ENCODE peak calls at places on chromosomes 7 and 10, in six cellular contexts. R, Q, B, X, F and J are unnamed samples.

GRCh38 chr10:4041531-4042096 is 256.6 kb upstream of the KLF6 start:
- DNase-seq in B (no peak), R (no peak), Q (no peak), F (no peak), X (no peak), J (no peak)

GRCh38 chr10:113524120-113524519 is 28.7 kb upstream of the HABP2 start:
- DNase-seq in B (no peak), F (peak), R (no peak), X (no peak), Q (peak), J (no peak)

GRCh38 chr7:29386196-29386765 is 177.4 kb upstream of the PRR15 start:
- DNase-seq in F (no peak), B (no peak), R (no peak), Q (no peak), X (no peak), J (no peak)

GRCh38 chr10:88831709-88832108 is 19.9 kb downstream of the ANKRD22 start:
- DNase-seq in Q (no peak), B (no peak), F (peak), R (no peak), X (no peak), J (no peak)

GRCh38 chr10:14192746-14193145 is 138.0 kb downstream of the FRMD4A start:
- DNase-seq in F (no peak), R (no peak), B (no peak), X (no peak), Q (no peak), J (no peak)

GRCh38 chr7:50937727-50938126 is 155.0 kb upstream of the GRB10 start:
- DNase-seq in F (no peak), X (no peak), B (no peak), R (no peak), Q (no peak), J (no peak)

GRCh38 chr10:59575269-59575668 is 134.4 kb downstream of the SLC16A9 start:
- DNase-seq in B (no peak), F (peak), Q (no peak), X (no peak), R (no peak), J (no peak)

GRCh38 chr7:188174-188573 is 4.2 kb upstream of the FAM20C start:
- DNase-seq in R (no peak), F (no peak), Q (no peak), X (no peak), B (no peak), J (no peak)

GRCh38 chr7:155344618-155345433 is 47.1 kb downstream of the INSIG1 start:
- DNase-seq in R (peak), Q (peak), F (peak), B (peak), X (peak), J (peak)

DNA sequence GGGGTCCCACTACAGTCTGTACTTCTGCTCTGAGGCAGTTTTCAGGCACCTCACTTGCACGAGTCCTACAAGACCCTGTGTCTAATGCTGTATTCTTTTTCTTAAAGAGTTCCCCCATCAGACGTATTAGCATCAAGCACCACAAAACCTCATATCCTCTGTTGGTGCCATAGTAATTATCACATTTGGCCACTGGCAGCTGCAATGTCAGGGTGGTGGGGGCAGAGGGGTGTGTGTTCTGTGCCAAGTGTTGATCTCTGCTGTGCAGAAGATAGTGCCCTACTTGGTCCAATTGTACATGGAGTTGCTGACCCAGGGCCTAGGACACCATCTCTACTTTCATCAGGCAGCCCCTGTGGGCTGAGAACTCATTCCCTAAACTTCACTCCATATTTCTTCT is 20.0 kb upstream of the JAZF1 start:
- DNase-seq in F (no peak), B (no peak), Q (no peak), R (no peak), X (no peak), J (no peak)
- H3K23ac ChIP-seq in F (no peak), B (no peak), Q (no peak), R (no peak), X (no peak), J (no peak)

GRCh38 chr10:55550241-55550640 is 749.2 kb upstream of the PCDH15 start:
- DNase-seq in B (no peak), R (no peak), X (peak), F (no peak), Q (no peak), J (no peak)
- H2AK5ac ChIP-seq in B (no peak), R (no peak), X (no peak), F (no peak), Q (no peak), J (no peak)

GRCh38 chr10:78065616-78066410 is 32.1 kb downstream of the RPS24 start:
- DNase-seq in R (no peak), B (no peak), F (no peak), X (no peak), Q (no peak), J (no peak)

GRCh38 chr10:78063236-78063635 is 29.6 kb downstream of the RPS24 start:
- DNase-seq in R (no peak), B (no peak), Q (no peak), X (no peak), F (no peak), J (no peak)

GRCh38 chr10:78062296-78062695 is 28.6 kb downstream of the RPS24 start:
- DNase-seq in R (no peak), Q (no peak), F (no peak), X (no peak), B (no peak), J (no peak)

GRCh38 chr10:78058562-78058961 is 24.9 kb downstream of the RPS24 start:
- DNase-seq in Q (no peak), B (no peak), R (no peak), X (no peak), F (no peak), J (no peak)

DNA sequence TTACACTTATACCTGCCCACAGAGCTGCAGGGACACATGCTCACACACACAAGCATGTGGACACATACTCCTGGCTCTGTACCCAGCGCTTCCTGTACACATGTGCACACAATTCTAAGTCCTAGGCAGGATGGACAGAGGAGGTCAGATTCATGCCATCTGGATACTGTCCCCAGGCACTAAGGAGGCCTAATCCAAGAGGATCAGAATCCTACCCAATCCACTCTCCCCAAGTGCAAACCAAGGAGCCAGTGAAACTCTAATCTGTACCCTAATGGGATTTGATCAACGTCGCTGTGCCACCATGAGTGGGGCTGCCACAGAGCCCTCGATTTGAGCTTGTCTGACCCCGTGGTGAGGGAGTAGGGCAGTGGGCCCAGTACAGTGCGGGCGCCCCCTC is 26.3 kb downstream of the RPS24 start:
- DNase-seq in B (no peak), F (no peak), R (no peak), Q (no peak), X (no peak), J (no peak)
- H3K23ac ChIP-seq in B (no peak), F (no peak), R (no peak), Q (no peak), X (peak), J (peak)

GRCh38 chr10:17041626-17042520 is 87.7 kb downstream of the CUBN start:
- DNase-seq in X (no peak), Q (no peak), R (no peak), B (no peak), F (no peak), J (no peak)
- H2AK5ac ChIP-seq in X (no peak), Q (no peak), R (peak), B (no peak), F (no peak), J (no peak)

DNA sequence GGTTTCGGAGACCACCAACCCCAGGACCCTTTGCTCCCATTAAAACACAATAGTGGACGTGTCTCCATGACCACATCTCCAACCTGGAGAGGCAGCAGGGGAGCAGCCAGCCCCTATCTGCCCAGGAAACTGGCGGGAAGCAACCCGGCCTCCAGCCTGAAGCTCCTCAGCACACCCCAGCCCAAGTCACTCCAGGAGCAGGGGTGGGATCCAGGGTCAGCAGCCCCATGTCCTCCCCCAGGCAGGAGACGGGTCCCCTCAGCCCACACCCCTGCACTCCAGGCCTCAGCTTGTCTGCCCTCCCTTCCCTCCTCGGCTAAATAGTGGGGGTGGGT is 601 bp downstream of the ADAM8 start:
- DNase-seq in B (no peak), R (no peak), X (no peak), Q (no peak), F (no peak), J (no peak)
- H3K23ac ChIP-seq in B (no peak), R (no peak), X (no peak), Q (no peak), F (no peak), J (peak)

GRCh38 chr7:77797734-77798393 is 370 bp downstream of the TMEM60 start:
- DNase-seq in B (no peak), Q (no peak), F (no peak), R (peak), X (no peak), J (no peak)

GRCh38 chr7:77800158-77800557 is 1.6 kb downstream of the PHTF2 start:
- DNase-seq in B (no peak), R (peak), F (no peak), X (peak), Q (no peak), J (no peak)

GRCh38 chr7:77798394-77799077 is at the start of the genes PHTF2 and TMEM60:
- DNase-seq in B (peak), X (peak), Q (peak), F (peak), R (peak), J (peak)

GRCh38 chr7:77800730-77801129 is 2.2 kb downstream of the PHTF2 start:
- DNase-seq in X (no peak), F (no peak), Q (no peak), B (no peak), R (no peak), J (no peak)

GRCh38 chr7:77799078-77799964 is 748 bp downstream of the PHTF2 start:
- DNase-seq in R (peak), X (peak), B (peak), Q (peak), F (peak), J (peak)
- H2AK5ac ChIP-seq in R (no peak), X (no peak), B (no peak), Q (no peak), F (no peak), J (peak)

GRCh38 chr10:133010095-133010837 is 67.9 kb upstream of the CFAP46 start:
- DNase-seq in X (no peak), F (peak), B (no peak), Q (no peak), R (no peak), J (no peak)

GRCh38 chr10:133009218-133009954 is 67.0 kb upstream of the CFAP46 start:
- DNase-seq in X (no peak), B (no peak), R (no peak), F (peak), Q (no peak), J (no peak)

GRCh38 chr10:133007360-133007858 is 65.0 kb upstream of the CFAP46 start:
- DNase-seq in X (no peak), R (no peak), Q (no peak), B (no peak), F (no peak), J (no peak)

GRCh38 chr10:133008196-133008595 is 65.8 kb upstream of the CFAP46 start:
- DNase-seq in F (no peak), R (no peak), B (no peak), X (no peak), Q (no peak), J (no peak)

DNA sequence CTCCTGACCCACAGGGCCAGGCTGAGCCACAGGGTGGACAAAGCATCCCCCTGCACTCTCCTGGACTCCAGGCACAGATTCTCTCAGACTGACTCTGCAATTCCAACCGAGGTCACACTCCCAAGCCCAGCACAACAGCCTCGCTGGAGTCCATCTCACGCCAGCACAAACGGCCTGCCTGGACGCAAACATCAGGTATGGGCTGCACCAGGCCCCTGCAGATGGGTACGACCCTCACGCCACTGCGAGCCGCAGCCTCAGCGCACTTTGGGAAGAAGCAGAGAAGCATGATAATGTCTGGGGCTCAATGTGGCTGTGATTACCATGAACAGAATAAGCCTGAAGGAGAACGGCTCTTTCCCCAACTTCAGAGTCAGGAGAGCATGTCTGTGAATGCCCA is 66.4 kb upstream of the CFAP46 start:
- DNase-seq in B (no peak), Q (no peak), F (no peak), R (no peak), X (no peak), J (no peak)
- H3K23ac ChIP-seq in B (no peak), Q (no peak), F (no peak), R (no peak), X (no peak), J (peak)

DNA sequence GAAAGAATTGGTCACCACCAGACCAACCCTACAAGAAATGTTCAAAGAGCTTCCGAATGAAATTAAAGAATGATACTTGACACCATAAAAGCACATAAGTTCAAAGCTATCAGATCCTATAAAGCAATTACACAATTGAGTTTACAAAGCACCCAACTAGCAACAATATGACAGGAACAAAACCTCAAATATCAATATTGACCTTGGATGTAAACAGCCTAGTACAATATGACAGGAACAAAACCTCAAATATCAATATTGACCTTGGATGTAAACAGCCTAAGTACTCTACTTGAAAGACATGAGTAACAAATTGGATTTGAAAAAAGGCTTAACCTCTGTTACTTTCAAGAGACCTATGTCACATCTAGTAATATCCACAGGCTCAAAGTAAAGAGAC is 1201.4 kb downstream of the XPNPEP1 start:
- DNase-seq in F (no peak), Q (no peak), X (peak), B (no peak), R (no peak), J (no peak)
- H2AK5ac ChIP-seq in F (no peak), Q (no peak), X (no peak), B (no peak), R (no peak), J (no peak)

GRCh38 chr10:30172096-30172495 is 112.7 kb upstream of the JCAD start:
- DNase-seq in X (no peak), Q (no peak), R (no peak), F (no peak), B (no peak), J (no peak)

GRCh38 chr10:30171601-30172000 is 112.2 kb upstream of the JCAD start:
- DNase-seq in F (peak), Q (no peak), X (peak), R (no peak), B (no peak), J (no peak)

GRCh38 chr10:30170814-30171213 is 111.4 kb upstream of the JCAD start:
- DNase-seq in X (peak), Q (no peak), F (no peak), R (peak), B (no peak), J (no peak)

GRCh38 chr10:30169342-30169741 is 110.0 kb upstream of the JCAD start:
- DNase-seq in F (no peak), R (no peak), Q (no peak), X (no peak), B (no peak), J (no peak)

GRCh38 chr10:30170146-30170545 is 110.8 kb upstream of the JCAD start:
- DNase-seq in R (no peak), X (no peak), F (no peak), Q (no peak), B (no peak), J (no peak)
- H3K23ac ChIP-seq in R (no peak), X (no peak), F (no peak), Q (no peak), B (no peak), J (no peak)

GRCh38 chr7:135210818-135211178 is 528 bp downstream of the WDR91 start:
- DNase-seq in F (peak), Q (no peak), B (no peak), R (peak), X (peak), J (peak)
- H2AK5ac ChIP-seq in F (no peak), Q (no peak), B (no peak), R (no peak), X (no peak), J (no peak)